ENCODE peak calls at places on chromosomes 1 and 21, in five cellular contexts. One of them, this sample, is unnamed.

GRCh38 chr1:228148196-228148861 is 1.4 kb upstream of the GJC2 start:
- DNase-seq in HepG2: no peak
- DNase-seq in HCT116: no peak
- DNase-seq in K562: no peak
- DNase-seq in GM12878: no peak
- DNase-seq in this sample: no peak

GRCh38 chr1:37673920-37674319 is 18.4 kb upstream of the CDCA8 start:
- DNase-seq in K562: peak
- DNase-seq in GM12878: no peak
- DNase-seq in HepG2: no peak
- DNase-seq in HCT116: no peak
- DNase-seq in this sample: no peak

GRCh38 chr21:34878940-34879339 is 170.2 kb downstream of the RUNX1 start:
- DNase-seq in GM12878: no peak
- DNase-seq in HCT116: no peak
- DNase-seq in HepG2: no peak
- DNase-seq in K562: no peak
- DNase-seq in this sample: no peak

GRCh38 chr1:181423301-181423918 is 59.9 kb upstream of the CACNA1E start:
- DNase-seq in K562: peak
- DNase-seq in HepG2: peak
- DNase-seq in GM12878: no peak
- DNase-seq in HCT116: peak
- DNase-seq in this sample: peak

GRCh38 chr1:5927506-5928370 is 64.5 kb downstream of the NPHP4 start:
- DNase-seq in HepG2: no peak
- DNase-seq in K562: no peak
- DNase-seq in GM12878: no peak
- DNase-seq in HCT116: no peak
- DNase-seq in this sample: no peak

GRCh38 chr1:26156285-26157038 is 2.4 kb upstream of the FAM110D start:
- DNase-seq in HCT116: no peak
- DNase-seq in K562: no peak
- DNase-seq in GM12878: no peak
- DNase-seq in HepG2: no peak
- DNase-seq in this sample: no peak

GRCh38 chr1:116164056-116164889 is 53.1 kb downstream of the MAB21L3 start:
- DNase-seq in HepG2: no peak
- DNase-seq in K562: no peak
- DNase-seq in GM12878: no peak
- DNase-seq in HCT116: no peak
- DNase-seq in this sample: no peak

GRCh38 chr1:175757381-175758015 is 14.1 kb upstream of the TNR start:
- DNase-seq in HepG2: no peak
- DNase-seq in GM12878: no peak
- DNase-seq in HCT116: peak
- DNase-seq in K562: peak
- DNase-seq in this sample: peak

GRCh38 chr1:110309768-110310167 is 29.4 kb upstream of the RBM15 start:
- DNase-seq in HepG2: no peak
- DNase-seq in HCT116: no peak
- DNase-seq in GM12878: no peak
- DNase-seq in K562: no peak
- DNase-seq in this sample: no peak

GRCh38 chr1:206693592-206693991 is 8.9 kb downstream of the MAPKAPK2 start:
- DNase-seq in GM12878: no peak
- DNase-seq in HepG2: no peak
- DNase-seq in HCT116: no peak
- DNase-seq in K562: no peak
- DNase-seq in this sample: no peak

GRCh38 chr1:56627636-56628039 is 17.5 kb upstream of the PRKAA2 start:
- DNase-seq in GM12878: no peak
- DNase-seq in HCT116: no peak
- DNase-seq in HepG2: peak
- DNase-seq in K562: no peak
- DNase-seq in this sample: no peak

GRCh38 chr1:17913326-17914115 is 158.4 kb downstream of the ACTL8 start:
- DNase-seq in HCT116: no peak
- DNase-seq in K562: no peak
- DNase-seq in GM12878: no peak
- DNase-seq in HepG2: no peak
- DNase-seq in this sample: no peak

GRCh38 chr1:234325878-234326492 is 47.3 kb upstream of the COA6 start:
- DNase-seq in GM12878: no peak
- DNase-seq in K562: no peak
- DNase-seq in HCT116: no peak
- DNase-seq in HepG2: no peak
- DNase-seq in this sample: no peak

GRCh38 chr1:34928865-34929496 is 469 bp downstream of the DLGAP3 start:
- DNase-seq in HCT116: no peak
- DNase-seq in K562: peak
- DNase-seq in HepG2: no peak
- DNase-seq in GM12878: no peak
- DNase-seq in this sample: no peak

GRCh38 chr1:22971161-22972062 is 1.3 kb downstream of the LACTBL1 start:
- DNase-seq in K562: no peak
- DNase-seq in GM12878: no peak
- DNase-seq in HCT116: no peak
- DNase-seq in HepG2: no peak
- DNase-seq in this sample: no peak

GRCh38 chr1:41626146-41626545 is 141.7 kb upstream of the EDN2 start:
- DNase-seq in K562: no peak
- DNase-seq in HepG2: no peak
- DNase-seq in GM12878: no peak
- DNase-seq in HCT116: no peak
- DNase-seq in this sample: peak

GRCh38 chr1:157961805-157962762 is 31.4 kb upstream of the KIRREL1 start:
- DNase-seq in HepG2: no peak
- DNase-seq in K562: no peak
- DNase-seq in HCT116: no peak
- DNase-seq in GM12878: no peak
- DNase-seq in this sample: no peak

GRCh38 chr1:221994939-221995338 is 253.1 kb upstream of the DUSP10 start:
- DNase-seq in HCT116: no peak
- DNase-seq in K562: no peak
- DNase-seq in HepG2: no peak
- DNase-seq in GM12878: no peak
- DNase-seq in this sample: no peak

GRCh38 chr1:50681931-50682330 is 258.7 kb upstream of the DMRTA2 start:
- DNase-seq in HCT116: peak
- DNase-seq in HepG2: no peak
- DNase-seq in K562: no peak
- DNase-seq in GM12878: no peak
- DNase-seq in this sample: no peak

GRCh38 chr1:155086182-155086741 is 7.6 kb downstream of the EFNA3 start:
- DNase-seq in HepG2: no peak
- DNase-seq in K562: peak
- DNase-seq in GM12878: no peak
- DNase-seq in HCT116: no peak
- DNase-seq in this sample: peak

GRCh38 chr1:20366076-20366765 is 75.5 kb downstream of the VWA5B1 start:
- DNase-seq in GM12878: no peak
- DNase-seq in HCT116: no peak
- DNase-seq in K562: no peak
- DNase-seq in HepG2: no peak
- DNase-seq in this sample: no peak
- TF ChIP-seq EZH2 in GM12878: no peak
- TF ChIP-seq EZH2 in HCT116: no peak
- TF ChIP-seq EZH2 in K562: no peak
- TF ChIP-seq EZH2 in HepG2: no peak
- TF ChIP-seq EZH2 in this sample: peak

GRCh38 chr1:61851849-61852692 is 109.8 kb downstream of the PATJ start:
- DNase-seq in K562: peak
- DNase-seq in HepG2: peak
- DNase-seq in HCT116: peak
- DNase-seq in GM12878: no peak
- DNase-seq in this sample: no peak
- TF ChIP-seq SP1 in K562: no peak
- TF ChIP-seq SP1 in HepG2: no peak
- TF ChIP-seq SP1 in HCT116: no peak
- TF ChIP-seq SP1 in GM12878: no peak
- TF ChIP-seq SP1 in this sample: no peak

DNA sequence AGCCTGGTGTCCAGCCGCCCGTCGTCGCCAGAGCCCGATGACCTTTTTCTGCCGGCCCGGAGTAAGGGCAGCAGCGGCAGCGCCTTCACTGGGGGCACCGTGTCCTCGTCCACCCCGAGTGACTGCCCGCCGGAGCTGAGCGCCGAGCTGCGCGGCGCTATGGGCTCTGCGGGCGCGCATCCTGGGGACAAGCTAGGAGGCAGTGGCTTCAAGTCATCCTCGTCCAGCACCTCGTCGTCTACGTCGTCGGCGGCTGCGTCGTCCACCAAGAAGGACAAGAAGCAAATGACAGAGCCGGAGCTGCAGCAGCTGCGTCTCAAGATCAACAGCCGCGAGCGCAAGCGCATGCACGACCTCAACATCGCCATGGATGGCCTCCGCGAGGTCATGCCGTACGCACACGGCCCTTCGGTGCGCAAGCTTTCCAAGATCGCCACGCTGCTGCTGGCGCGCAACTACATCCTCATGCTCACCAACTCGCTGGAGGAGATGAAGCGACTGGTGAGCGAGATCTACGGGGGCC is 1.2 kb downstream of the OLIG2 start:
- DNase-seq in GM12878: no peak
- DNase-seq in HepG2: no peak
- DNase-seq in K562: no peak
- DNase-seq in HCT116: no peak
- DNase-seq in this sample: peak
- TF ChIP-seq EZH2 in GM12878: no peak
- TF ChIP-seq EZH2 in HepG2: no peak
- TF ChIP-seq EZH2 in K562: no peak
- TF ChIP-seq EZH2 in HCT116: no peak
- TF ChIP-seq EZH2 in this sample: peak

GRCh38 chr1:3898994-3899775 is 887 bp downstream of the C1orf174 start:
- DNase-seq in GM12878: no peak
- DNase-seq in HCT116: no peak
- DNase-seq in HepG2: peak
- DNase-seq in K562: no peak
- DNase-seq in this sample: no peak
- TF ChIP-seq SP1 in GM12878: no peak
- TF ChIP-seq SP1 in HCT116: no peak
- TF ChIP-seq SP1 in HepG2: no peak
- TF ChIP-seq SP1 in K562: no peak
- TF ChIP-seq SP1 in this sample: peak

DNA sequence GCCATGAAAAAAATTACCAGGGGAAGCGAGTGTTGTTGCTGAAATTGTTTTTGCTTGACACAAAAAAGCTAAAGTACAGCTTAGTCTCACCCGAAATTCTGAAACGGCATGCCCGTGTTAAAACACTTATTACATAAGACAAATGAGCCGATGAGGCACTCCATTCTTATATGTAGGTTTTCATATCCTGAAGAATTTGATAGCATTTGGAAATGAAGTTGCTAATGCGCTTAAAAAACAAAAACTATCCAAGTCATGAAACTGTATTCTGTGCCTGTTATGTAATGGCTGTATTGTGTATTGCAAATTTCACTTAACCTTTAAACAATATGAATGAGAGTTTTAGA is 1.4 kb upstream of the NRIP1 start:
- DNase-seq in GM12878: no peak
- DNase-seq in HepG2: no peak
- DNase-seq in HCT116: no peak
- DNase-seq in K562: no peak
- DNase-seq in this sample: no peak
- TF ChIP-seq EZH2 in GM12878: no peak
- TF ChIP-seq EZH2 in HepG2: no peak
- TF ChIP-seq EZH2 in HCT116: no peak
- TF ChIP-seq EZH2 in K562: no peak
- TF ChIP-seq EZH2 in this sample: no peak

DNA sequence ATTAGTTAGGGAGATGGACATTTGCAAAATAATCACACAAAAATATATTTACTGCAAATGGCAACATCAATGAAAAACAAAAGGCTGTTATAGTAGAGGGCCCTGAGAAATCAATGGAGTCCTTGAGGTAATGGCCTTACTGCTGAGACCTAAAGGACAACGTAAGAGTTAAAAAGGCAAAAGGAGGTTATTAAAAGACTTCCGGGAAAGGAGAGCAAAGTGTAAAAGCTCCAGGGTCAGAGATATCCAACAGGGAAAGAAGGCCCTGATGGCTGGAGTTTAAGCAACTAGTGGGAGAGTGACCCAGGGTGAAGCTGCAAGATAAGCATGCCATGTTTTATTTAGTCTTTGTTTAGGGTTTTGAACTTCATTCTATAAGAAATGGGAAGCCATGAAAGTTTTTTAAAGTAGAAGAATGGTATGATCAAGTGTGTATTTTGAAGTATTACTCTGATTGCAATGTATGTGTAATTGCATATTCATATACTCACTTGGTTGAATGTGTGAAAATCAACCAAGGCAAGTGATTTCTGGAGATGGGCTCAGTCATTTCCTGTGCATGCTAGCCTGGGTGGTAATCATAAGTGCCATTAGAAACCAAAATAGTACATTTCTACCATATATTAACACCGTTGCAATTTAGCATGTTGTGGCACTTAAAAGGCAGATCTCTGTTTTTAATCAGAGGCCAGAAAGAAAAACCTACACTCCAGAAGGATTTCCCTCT is 5.3 kb upstream of the DPYD start:
- DNase-seq in HepG2: no peak
- DNase-seq in K562: no peak
- DNase-seq in HCT116: no peak
- DNase-seq in GM12878: no peak
- DNase-seq in this sample: no peak
- TF ChIP-seq SP1 in HepG2: no peak
- TF ChIP-seq SP1 in K562: no peak
- TF ChIP-seq SP1 in HCT116: no peak
- TF ChIP-seq SP1 in GM12878: no peak
- TF ChIP-seq SP1 in this sample: no peak